ENCODE peak calls at places on chromosomes 12 and 14, in nine cellular contexts. One of them, this sample, is unnamed.

GRCh38 chr12:32666510-32666909 is 12.6 kb upstream of the DNM1L start:
- DNase-seq in GM12891: no peak
- DNase-seq in lower leg skin: no peak
- DNase-seq in tibial nerve: no peak
- DNase-seq in uterus: no peak
- DNase-seq in NB4: no peak
- DNase-seq in Peyer's patch: no peak
- DNase-seq in adrenal gland: no peak
- DNase-seq in breast epithelium: no peak
- DNase-seq in this sample: no peak

GRCh38 chr14:76516884-76517283 is 140.9 kb downstream of the ESRRB start:
- DNase-seq in NB4: peak
- DNase-seq in Peyer's patch: no peak
- DNase-seq in uterus: no peak
- DNase-seq in breast epithelium: no peak
- DNase-seq in tibial nerve: no peak
- DNase-seq in adrenal gland: no peak
- DNase-seq in GM12891: no peak
- DNase-seq in lower leg skin: no peak
- DNase-seq in this sample: no peak

GRCh38 chr12:108822458-108823205 is 34.8 kb downstream of the SSH1 start:
- DNase-seq in tibial nerve: no peak
- DNase-seq in breast epithelium: no peak
- DNase-seq in uterus: no peak
- DNase-seq in adrenal gland: no peak
- DNase-seq in lower leg skin: no peak
- DNase-seq in GM12891: no peak
- DNase-seq in Peyer's patch: peak
- DNase-seq in NB4: peak
- DNase-seq in this sample: no peak

GRCh38 chr12:21992823-21993222 is 51.6 kb upstream of the ABCC9 start:
- DNase-seq in GM12891: no peak
- DNase-seq in adrenal gland: no peak
- DNase-seq in NB4: peak
- DNase-seq in lower leg skin: no peak
- DNase-seq in breast epithelium: no peak
- DNase-seq in tibial nerve: no peak
- DNase-seq in Peyer's patch: no peak
- DNase-seq in uterus: no peak
- DNase-seq in this sample: no peak

GRCh38 chr12:132597333-132598283 is 12.8 kb downstream of the LRCOL1 start:
- DNase-seq in tibial nerve: no peak
- DNase-seq in Peyer's patch: no peak
- DNase-seq in NB4: no peak
- DNase-seq in adrenal gland: no peak
- DNase-seq in GM12891: no peak
- DNase-seq in uterus: no peak
- DNase-seq in lower leg skin: no peak
- DNase-seq in breast epithelium: no peak
- DNase-seq in this sample: peak

GRCh38 chr14:63204407-63205280 is at the start of gene RHOJ:
- DNase-seq in lower leg skin: no peak
- DNase-seq in GM12891: no peak
- DNase-seq in NB4: no peak
- DNase-seq in uterus: peak
- DNase-seq in Peyer's patch: peak
- DNase-seq in tibial nerve: peak
- DNase-seq in adrenal gland: no peak
- DNase-seq in breast epithelium: peak
- DNase-seq in this sample: no peak

GRCh38 chr12:132837693-132838463 is 9.2 kb upstream of the GOLGA3 start:
- DNase-seq in GM12891: no peak
- DNase-seq in adrenal gland: no peak
- DNase-seq in lower leg skin: no peak
- DNase-seq in breast epithelium: no peak
- DNase-seq in NB4: no peak
- DNase-seq in tibial nerve: no peak
- DNase-seq in Peyer's patch: no peak
- DNase-seq in uterus: peak
- DNase-seq in this sample: no peak

GRCh38 chr14:93214598-93214997 is 7.5 kb downstream of the UBR7 start:
- DNase-seq in GM12891: no peak
- DNase-seq in tibial nerve: no peak
- DNase-seq in uterus: no peak
- DNase-seq in lower leg skin: no peak
- DNase-seq in breast epithelium: no peak
- DNase-seq in Peyer's patch: no peak
- DNase-seq in NB4: no peak
- DNase-seq in adrenal gland: no peak
- DNase-seq in this sample: no peak

DNA sequence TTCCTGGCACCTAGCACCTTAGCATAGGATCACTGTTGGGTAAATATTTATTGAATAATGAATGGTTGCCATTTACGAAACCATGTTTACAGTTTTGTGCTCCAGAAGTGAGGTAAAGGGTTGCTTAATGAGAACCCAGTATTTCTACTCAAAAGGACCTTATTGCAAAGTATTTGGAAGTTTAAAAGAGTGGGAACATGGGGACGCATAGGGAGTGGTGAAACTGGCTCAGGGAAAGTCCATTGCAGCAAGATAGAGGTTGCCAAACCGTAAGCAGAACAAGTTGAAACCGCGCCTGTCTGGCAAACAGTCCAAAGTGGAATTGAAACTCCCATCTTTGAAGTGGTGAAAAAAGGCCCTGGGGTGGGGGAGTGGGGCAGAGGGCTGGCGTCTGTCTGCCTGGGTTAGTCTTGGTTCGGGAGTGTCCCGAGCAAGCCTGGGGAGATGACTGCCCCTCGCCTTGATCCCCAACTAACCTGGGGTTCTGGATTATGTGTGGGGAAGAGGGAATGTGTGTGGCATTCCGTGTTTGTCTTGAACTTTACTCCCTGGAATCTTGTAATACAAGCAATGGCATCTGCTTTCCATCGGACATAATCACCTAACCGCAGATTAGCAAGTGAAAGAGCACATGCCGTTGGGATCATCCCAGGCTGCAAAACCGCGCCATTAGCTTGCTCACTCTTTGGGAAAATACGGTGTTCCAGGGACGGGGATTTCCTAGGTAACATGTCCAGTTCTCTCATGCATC is 7.2 kb downstream of the ALDH2 start:
- DNase-seq in lower leg skin: peak
- DNase-seq in adrenal gland: peak
- DNase-seq in Peyer's patch: peak
- DNase-seq in breast epithelium: peak
- DNase-seq in GM12891: no peak
- DNase-seq in uterus: peak
- DNase-seq in tibial nerve: peak
- DNase-seq in NB4: peak
- DNase-seq in this sample: no peak
- TF ChIP-seq POLR2A in lower leg skin: no peak
- TF ChIP-seq POLR2A in adrenal gland: no peak
- TF ChIP-seq POLR2A in Peyer's patch: peak
- TF ChIP-seq POLR2A in breast epithelium: no peak
- TF ChIP-seq POLR2A in GM12891: no peak
- TF ChIP-seq POLR2A in uterus: no peak
- TF ChIP-seq POLR2A in tibial nerve: no peak
- TF ChIP-seq POLR2A in NB4: no peak
- TF ChIP-seq POLR2A in this sample: no peak

DNA sequence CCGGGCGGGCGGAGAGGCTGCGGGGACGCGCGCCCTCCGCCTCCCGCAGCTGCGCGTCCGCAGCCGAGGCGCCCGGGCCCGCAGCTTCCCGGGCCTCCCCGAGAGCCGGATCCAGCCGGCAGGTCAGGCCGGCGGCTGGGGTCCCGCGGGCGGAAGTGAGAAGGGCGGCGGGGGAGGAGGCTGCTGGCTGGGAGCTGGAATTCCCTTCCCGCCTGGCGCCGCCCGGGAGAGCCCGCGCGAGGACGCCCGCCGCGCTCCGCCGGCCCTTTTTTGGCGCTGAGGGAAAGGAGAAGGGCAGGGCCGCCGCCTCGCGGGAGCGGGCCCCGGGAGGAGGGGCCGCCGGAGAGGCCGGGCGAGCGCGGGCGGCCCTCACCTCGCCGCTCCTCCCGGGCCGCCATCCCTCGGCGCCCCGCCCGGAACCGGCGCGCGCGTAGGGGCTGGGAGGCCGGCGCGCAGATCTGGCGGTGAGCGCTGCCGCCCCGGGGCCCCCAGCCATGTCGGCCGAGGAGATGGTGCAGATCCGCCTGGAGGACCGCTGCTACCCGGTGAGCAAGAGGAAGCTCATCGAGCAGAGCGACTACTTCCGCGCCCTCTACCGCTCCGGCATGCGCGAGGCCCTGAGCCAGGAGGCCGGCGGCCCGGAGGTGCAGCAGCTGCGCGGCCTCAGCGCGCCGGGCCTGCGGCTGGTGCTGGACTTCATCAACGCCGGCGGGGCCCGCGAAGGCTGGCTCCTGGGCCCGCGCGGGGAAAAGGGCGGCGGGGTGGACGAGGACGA is at the start of the genes KLHL42 and MANSC4:
- DNase-seq in tibial nerve: peak
- DNase-seq in GM12891: peak
- DNase-seq in adrenal gland: peak
- DNase-seq in Peyer's patch: peak
- DNase-seq in breast epithelium: peak
- DNase-seq in uterus: peak
- DNase-seq in NB4: peak
- DNase-seq in lower leg skin: peak
- DNase-seq in this sample: peak
- TF ChIP-seq POLR2A in tibial nerve: no peak
- TF ChIP-seq POLR2A in GM12891: no peak
- TF ChIP-seq POLR2A in adrenal gland: peak
- TF ChIP-seq POLR2A in Peyer's patch: no peak
- TF ChIP-seq POLR2A in breast epithelium: no peak
- TF ChIP-seq POLR2A in uterus: no peak
- TF ChIP-seq POLR2A in NB4: peak
- TF ChIP-seq POLR2A in lower leg skin: no peak
- TF ChIP-seq POLR2A in this sample: peak

GRCh38 chr12:124938606-124939427 is 24.4 kb upstream of the UBC start:
- DNase-seq in tibial nerve: peak
- DNase-seq in Peyer's patch: peak
- DNase-seq in GM12891: no peak
- DNase-seq in lower leg skin: peak
- DNase-seq in uterus: peak
- DNase-seq in adrenal gland: peak
- DNase-seq in NB4: no peak
- DNase-seq in breast epithelium: peak
- DNase-seq in this sample: no peak

GRCh38 chr12:124940143-124940392 is 25.6 kb upstream of the UBC start:
- DNase-seq in adrenal gland: no peak
- DNase-seq in GM12891: no peak
- DNase-seq in uterus: no peak
- DNase-seq in NB4: no peak
- DNase-seq in breast epithelium: no peak
- DNase-seq in Peyer's patch: no peak
- DNase-seq in tibial nerve: no peak
- DNase-seq in lower leg skin: no peak
- DNase-seq in this sample: no peak

GRCh38 chr12:124938066-124938465 is 23.6 kb upstream of the UBC start:
- DNase-seq in adrenal gland: no peak
- DNase-seq in Peyer's patch: no peak
- DNase-seq in uterus: no peak
- DNase-seq in NB4: no peak
- DNase-seq in lower leg skin: no peak
- DNase-seq in tibial nerve: no peak
- DNase-seq in breast epithelium: no peak
- DNase-seq in GM12891: no peak
- DNase-seq in this sample: no peak

GRCh38 chr12:124940393-124941169 is 26.1 kb upstream of the UBC start:
- DNase-seq in breast epithelium: peak
- DNase-seq in lower leg skin: peak
- DNase-seq in GM12891: no peak
- DNase-seq in uterus: peak
- DNase-seq in adrenal gland: peak
- DNase-seq in tibial nerve: peak
- DNase-seq in Peyer's patch: peak
- DNase-seq in NB4: peak
- DNase-seq in this sample: no peak

DNA sequence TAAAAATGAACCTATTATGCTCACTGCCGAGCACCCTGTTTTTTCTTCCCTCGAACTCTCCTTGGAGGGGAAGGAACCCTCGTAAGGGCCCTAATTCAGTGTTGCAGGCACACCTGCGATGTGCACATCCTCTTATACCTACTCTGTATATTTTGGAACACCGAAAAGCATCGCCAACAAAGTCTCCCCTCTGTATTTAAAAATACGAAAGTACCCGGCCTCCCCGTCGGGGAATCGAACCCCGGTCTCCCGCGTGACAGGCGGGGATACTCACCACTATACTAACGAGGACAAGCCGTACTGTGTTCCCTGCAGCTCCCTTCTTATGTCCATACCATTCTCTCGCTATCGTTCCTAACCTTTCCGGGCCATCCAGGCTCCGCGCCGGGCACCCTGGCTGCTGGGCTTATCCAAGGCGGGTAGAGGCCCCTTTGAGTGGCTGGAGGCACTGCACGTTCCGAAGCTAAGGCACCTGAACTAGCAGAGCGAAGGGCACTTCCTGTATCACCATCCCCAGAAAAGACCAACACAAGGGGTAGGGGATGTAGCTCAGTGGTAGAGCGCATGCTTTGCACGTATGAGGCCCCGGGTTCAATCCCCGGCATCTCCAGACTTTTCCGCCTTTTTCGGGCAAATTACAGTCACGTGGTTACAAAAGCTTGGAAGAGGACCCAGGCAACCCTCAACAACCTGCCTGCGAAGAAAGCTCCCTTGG is 25.1 kb upstream of the UBC start:
- DNase-seq in NB4: peak
- DNase-seq in lower leg skin: peak
- DNase-seq in breast epithelium: peak
- DNase-seq in GM12891: no peak
- DNase-seq in tibial nerve: peak
- DNase-seq in adrenal gland: peak
- DNase-seq in uterus: peak
- DNase-seq in Peyer's patch: peak
- DNase-seq in this sample: no peak
- TF ChIP-seq POLR2A in NB4: no peak
- TF ChIP-seq POLR2A in lower leg skin: no peak
- TF ChIP-seq POLR2A in breast epithelium: no peak
- TF ChIP-seq POLR2A in GM12891: peak
- TF ChIP-seq POLR2A in tibial nerve: no peak
- TF ChIP-seq POLR2A in adrenal gland: no peak
- TF ChIP-seq POLR2A in uterus: peak
- TF ChIP-seq POLR2A in Peyer's patch: peak
- TF ChIP-seq POLR2A in this sample: no peak

DNA sequence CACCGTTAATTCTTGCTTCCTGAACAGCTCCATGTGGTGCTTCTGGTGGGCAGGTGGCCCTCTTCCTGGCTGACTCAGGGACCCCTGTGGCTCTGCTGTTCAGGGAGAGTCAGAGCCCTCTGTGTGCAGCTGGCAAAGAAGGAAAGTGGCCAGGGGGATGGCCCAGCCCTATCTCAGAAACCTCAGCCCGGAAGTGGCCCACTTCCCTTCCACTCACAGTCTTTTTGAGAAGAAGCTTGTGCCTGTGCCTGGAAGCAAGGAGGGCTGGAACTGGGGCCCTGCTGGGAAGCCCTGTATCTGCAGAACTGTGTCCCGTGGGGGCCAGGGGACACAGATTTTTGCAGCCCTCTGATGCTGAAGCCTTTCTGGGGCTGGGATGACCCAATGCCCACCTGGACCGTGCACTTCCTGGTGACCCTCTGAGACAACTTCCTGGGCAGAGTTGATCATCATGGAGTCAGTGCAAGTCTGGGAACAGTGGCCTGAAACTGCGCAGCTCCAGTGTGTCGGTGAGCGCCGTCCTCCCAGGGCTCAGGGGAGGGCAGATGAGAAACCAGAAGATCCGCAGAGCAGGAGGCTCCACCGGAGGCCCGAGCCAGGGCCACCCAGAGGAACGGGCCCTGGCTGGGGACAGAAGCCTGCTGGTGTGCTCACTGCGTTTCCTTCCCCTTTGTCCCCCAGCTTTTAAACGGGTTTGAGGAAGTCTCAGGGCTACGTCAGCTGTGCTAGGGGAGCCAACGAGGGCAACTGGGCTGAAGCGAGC is 217.3 kb upstream of the RTL1 start:
- DNase-seq in GM12891: no peak
- DNase-seq in adrenal gland: peak
- DNase-seq in lower leg skin: peak
- DNase-seq in Peyer's patch: peak
- DNase-seq in breast epithelium: no peak
- DNase-seq in uterus: peak
- DNase-seq in tibial nerve: peak
- DNase-seq in NB4: peak
- DNase-seq in this sample: peak
- TF ChIP-seq POLR2A in GM12891: no peak
- TF ChIP-seq POLR2A in adrenal gland: no peak
- TF ChIP-seq POLR2A in lower leg skin: no peak
- TF ChIP-seq POLR2A in Peyer's patch: no peak
- TF ChIP-seq POLR2A in breast epithelium: no peak
- TF ChIP-seq POLR2A in uterus: no peak
- TF ChIP-seq POLR2A in tibial nerve: peak
- TF ChIP-seq POLR2A in NB4: no peak
- TF ChIP-seq POLR2A in this sample: no peak

This sample was measured in erythroblast.